ENCODE peak calls at places on chromosomes 2 and 18, in ten cellular contexts. N is stimulated activated CD8-positive, alpha-beta memory T cell treated with anti-CD3 and anti-CD28 coated beads, Interleukin-12 subunit alpha, Interleukin-12 subunit beta, amount 100 ng/mL, for 4 hours; F is frontal cortex; C is activated CD4-positive, CD25-positive, alpha-beta regulatory T cell; R is heart right ventricle; V is fibroblast of the conjunctiva; E is C1 segment of cervical spinal cord; Q is CD8-positive, alpha-beta T cell; T is heart left ventricle; H is GM19239. A is an unnamed sample.

GRCh38 chr2:126839711-126840110 is 59.0 kb upstream of the TEX51 start:
- DNase-seq in N (no peak), F (no peak), C (no peak), R (no peak), V (no peak), E (no peak), Q (no peak), T (no peak), H (no peak), A (no peak)

GRCh38 chr2:179107737-179108136 is 57.8 kb upstream of the CCDC141 start:
- DNase-seq in N (no peak), F (no peak), C (no peak), R (no peak), V (peak; percentile 16), E (no peak), Q (no peak), T (no peak), H (no peak), A (no peak)

GRCh38 chr2:17979707-17980106 is 101.2 kb downstream of the KCNS3 start:
- DNase-seq in N (no peak), F (no peak), C (no peak), R (no peak), V (no peak), E (no peak), Q (no peak), T (no peak), H (no peak), A (no peak)

GRCh38 chr2:43051316-43051715 is 175.1 kb downstream of the ZFP36L2 start:
- DNase-seq in N (no peak), F (no peak), C (no peak), R (no peak), V (no peak), E (no peak), Q (peak; percentile 22), T (no peak), H (no peak), A (peak; percentile 95)

GRCh38 chr2:190119257-190119656 is 56.7 kb upstream of the MSTN start:
- DNase-seq in N (peak; percentile 14), F (no peak), C (no peak), R (peak; percentile 15), V (no peak), E (no peak), Q (no peak), T (no peak), H (no peak), A (no peak)

GRCh38 chr2:211709394-211709793 is 829.2 kb downstream of the ERBB4 start:
- DNase-seq in N (no peak), F (no peak), C (no peak), R (no peak), V (no peak), E (no peak), Q (no peak), T (no peak), H (no peak), A (no peak)

GRCh38 chr18:463442-464310 is 36.8 kb downstream of the COLEC12 start:
- DNase-seq in N (no peak), F (no peak), C (no peak), R (no peak), V (no peak), E (no peak), Q (no peak), T (no peak), H (no peak), A (no peak)

GRCh38 chr2:229942671-229943070 is 20.4 kb downstream of the FBXO36 start:
- DNase-seq in N (no peak), F (no peak), C (no peak), R (no peak), V (no peak), E (no peak), Q (no peak), T (no peak), H (no peak), A (no peak)

GRCh38 chr2:164717000-164717597 is 95.8 kb upstream of the GRB14 start:
- DNase-seq in N (no peak), F (no peak), C (no peak), R (no peak), V (no peak), E (no peak), Q (no peak), T (no peak), H (no peak), A (no peak)

GRCh38 chr2:108620656-108621055 is 86.4 kb downstream of the LIMS1 start:
- DNase-seq in N (no peak), F (no peak), C (no peak), R (no peak), V (no peak), E (no peak), Q (no peak), T (no peak), H (no peak), A (no peak)

GRCh38 chr2:133077259-133077822 is 407.3 kb upstream of the LYPD1 start:
- DNase-seq in N (no peak), F (no peak), C (no peak), R (no peak), V (peak; percentile 0), E (no peak), Q (no peak), T (no peak), H (no peak), A (no peak)

GRCh38 chr2:37527362-37527761 is 144.1 kb downstream of the CDC42EP3 start:
- DNase-seq in N (no peak), F (no peak), C (no peak), R (no peak), V (no peak), E (no peak), Q (no peak), T (no peak), H (no peak), A (no peak)

GRCh38 chr2:104289646-104290565 is 564.0 kb upstream of the POU3F3 start:
- DNase-seq in N (no peak), F (no peak), C (no peak), R (no peak), V (no peak), E (no peak), Q (no peak), T (no peak), H (no peak), A (no peak)

GRCh38 chr18:74370163-74370562 is 54.5 kb downstream of the C18orf63 start:
- DNase-seq in N (no peak), F (no peak), C (no peak), R (no peak), V (no peak), E (no peak), Q (no peak), T (no peak), H (no peak), A (no peak)

GRCh38 chr2:108637304-108637669 is 82.0 kb upstream of the RANBP2 start:
- DNase-seq in N (no peak), F (peak; percentile 50), C (no peak), R (no peak), V (no peak), E (no peak), Q (no peak), T (no peak), H (no peak), A (no peak)

GRCh38 chr2:203330434-203330833 is 2.2 kb downstream of the ABI2 start:
- DNase-seq in N (no peak), F (no peak), C (no peak), R (no peak), V (peak; percentile 23), E (no peak), Q (no peak), T (no peak), H (no peak), A (no peak)

GRCh38 chr18:80026363-80026762 is 7.9 kb upstream of the RBFA start:
- DNase-seq in N (no peak), F (no peak), C (no peak), R (no peak), V (no peak), E (no peak), Q (no peak), T (no peak), H (no peak), A (no peak)

GRCh38 chr18:56992777-56993176 is 154.1 kb upstream of the BOD1L2 start:
- DNase-seq in N (no peak), F (no peak), C (no peak), R (no peak), V (no peak), E (no peak), Q (no peak), T (no peak), H (no peak), A (no peak)

GRCh38 chr18:23495723-23496440 is 7.4 kb upstream of the RMC1 start:
- DNase-seq in N (no peak), F (no peak), C (no peak), R (no peak), V (no peak), E (no peak), Q (no peak), T (no peak), H (no peak), A (no peak)

GRCh38 chr2:170713280-170714155 is 1.6 kb upstream of the SP5 start:
- DNase-seq in N (no peak), F (no peak), C (no peak), R (peak; percentile 15), V (no peak), E (no peak), Q (no peak), T (no peak), H (no peak), A (no peak)

GRCh38 chr2:10918661-10919414 is 7.1 kb downstream of the KCNF1 start:
- DNase-seq in N (no peak), F (no peak), C (no peak), R (peak; percentile 34), V (no peak), E (no peak), Q (no peak), T (no peak), H (no peak), A (no peak)

GRCh38 chr18:2050016-2050415 is 521.3 kb downstream of the METTL4 start:
- DNase-seq in N (no peak), F (no peak), C (no peak), R (no peak), V (no peak), E (no peak), Q (no peak), T (no peak), H (no peak), A (no peak)

GRCh38 chr2:233384811-233385488 is 30.7 kb downstream of the DGKD start:
- DNase-seq in N (no peak), F (no peak), C (no peak), R (no peak), V (no peak), E (no peak), Q (no peak), T (no peak), H (no peak), A (no peak)

GRCh38 chr2:177172034-177172880 is 40.3 kb upstream of the HNRNPA3 start:
- DNase-seq in N (no peak), F (no peak), C (no peak), R (no peak), V (no peak), E (no peak), Q (no peak), T (no peak), H (no peak), A (peak; percentile 34)

GRCh38 chr2:144715992-144716391 is 196.1 kb upstream of the ZEB2 start:
- DNase-seq in N (no peak), F (no peak), C (no peak), R (no peak), V (no peak), E (no peak), Q (no peak), T (no peak), H (no peak), A (no peak)

GRCh38 chr2:46569061-46569560 is 89.7 kb downstream of the TMEM247 start:
- DNase-seq in N (no peak), F (no peak), C (no peak), R (no peak), V (no peak), E (no peak), Q (no peak), T (no peak), H (peak; percentile 33), A (no peak)

GRCh38 chr2:47313141-47313691 is 89.7 kb upstream of the MSH2 start:
- DNase-seq in N (no peak), F (no peak), C (no peak), R (no peak), V (no peak), E (no peak), Q (no peak), T (no peak), H (no peak), A (no peak)

GRCh38 chr2:242010567-242011513 is 141.3 kb downstream of the RTP5 start:
- DNase-seq in N (no peak), F (no peak), C (no peak), R (no peak), V (no peak), E (no peak), Q (no peak), T (no peak), H (no peak), A (no peak)